ENCODE peak calls at places on chromosomes 1 and 21, in eight cellular contexts. F is ecto neural progenitor cell; L is testis; J is stimulated activated CD4-positive, alpha-beta T cell treated with anti-CD3 and anti-CD28 coated beads, Interleukin-4, amount 100 ng/mL, for 4 hours; R is GM04504; Y is Jurkat, Clone E6-1; P is amniotic stem cell; Q is cardiac fibroblast. S is an unnamed sample.

GRCh38 chr1:56413671-56414199 is 165.6 kb downstream of the PLPP3 start:
- DNase-seq in Q (no peak), P (no peak), J (no peak), R (no peak), Y (no peak), F (no peak), L (no peak), S (no peak)

GRCh38 chr1:48674641-48675040 is 102.0 kb downstream of the BEND5 start:
- DNase-seq in R (no peak), F (no peak), L (no peak), Y (no peak), P (no peak), Q (peak), J (no peak), S (no peak)

GRCh38 chr1:150970818-150971582 is 3.6 kb downstream of the CERS2 start:
- DNase-seq in P (no peak), F (peak), Y (no peak), R (no peak), L (peak), Q (peak), J (no peak), S (no peak)

GRCh38 chr1:153032677-153033308 is 1.8 kb downstream of the SPRR1B start:
- DNase-seq in R (no peak), L (peak), P (no peak), Q (peak), F (no peak), J (no peak), Y (no peak), S (no peak)

GRCh38 chr1:179814513-179814838 is 63.1 kb downstream of the TOR1AIP2 start:
- DNase-seq in R (no peak), Y (no peak), J (no peak), Q (no peak), F (no peak), P (no peak), L (no peak), S (no peak)

GRCh38 chr1:143698016-143698415 is 273.8 kb downstream of the FAM72C start:
- DNase-seq in Q (no peak), F (no peak), P (no peak), Y (peak), J (peak), L (peak), R (no peak), S (no peak)

GRCh38 chr21:45420061-45420521 is 15.1 kb downstream of the COL18A1 start:
- DNase-seq in Y (no peak), J (no peak), Q (no peak), P (no peak), L (no peak), F (no peak), R (no peak), S (no peak)

GRCh38 chr1:178271471-178271870 is 177.6 kb downstream of the RASAL2 start:
- DNase-seq in F (no peak), Q (no peak), R (no peak), J (no peak), L (no peak), P (no peak), Y (no peak), S (no peak)

GRCh38 chr1:77514871-77515776 is 167.3 kb downstream of the ZZZ3 start:
- DNase-seq in Y (no peak), R (no peak), Q (peak), P (no peak), F (peak), J (no peak), L (peak), S (no peak)

GRCh38 chr21:35222541-35222941 is 173.4 kb upstream of the RUNX1 start:
- DNase-seq in R (no peak), P (no peak), F (no peak), L (no peak), J (no peak), Y (peak), Q (peak), S (peak)

GRCh38 chr21:38048241-38048640 is 132.0 kb upstream of the KCNJ6 start:
- DNase-seq in Q (no peak), J (no peak), P (no peak), L (no peak), Y (no peak), F (no peak), R (no peak), S (no peak)

GRCh38 chr1:150192012-150192411 is 42.3 kb downstream of the PLEKHO1 start:
- DNase-seq in F (no peak), Q (peak), P (peak), L (no peak), J (no peak), R (no peak), Y (no peak), S (no peak)

GRCh38 chr21:34100789-34101188 is 27.4 kb downstream of the MRPS6 start:
- DNase-seq in P (no peak), Y (no peak), R (no peak), Q (no peak), J (no peak), L (no peak), F (no peak), S (no peak)

GRCh38 chr1:150563340-150564038 is 14.3 kb downstream of the ADAMTSL4 start:
- DNase-seq in F (no peak), Q (peak), J (no peak), P (peak), L (peak), R (no peak), Y (no peak), S (no peak)

GRCh38 chr1:212721388-212722247 is 22.0 kb upstream of the BATF3 start:
- DNase-seq in P (no peak), F (no peak), Q (peak), J (no peak), Y (no peak), R (peak), L (no peak), S (no peak)

GRCh38 chr1:56570924-56571372 is 8.4 kb downstream of the PLPP3 start:
- DNase-seq in F (no peak), R (no peak), Q (no peak), Y (no peak), P (no peak), J (no peak), L (no peak), S (no peak)

GRCh38 chr1:10917513-10918454 is 94.7 kb upstream of the TARDBP start:
- DNase-seq in J (no peak), P (no peak), R (no peak), Q (no peak), L (no peak), Y (peak), F (no peak), S (peak)

GRCh38 chr1:205610781-205611473 is 20.9 kb downstream of the ELK4 start:
- DNase-seq in F (no peak), J (no peak), P (no peak), L (no peak), R (no peak), Y (no peak), Q (no peak), S (no peak)

GRCh38 chr1:77649127-77649526 is 33.3 kb downstream of the ZZZ3 start:
- DNase-seq in L (no peak), F (no peak), J (no peak), Q (no peak), Y (no peak), R (no peak), P (no peak), S (no peak)

GRCh38 chr1:101174722-101175121 is 62.1 kb upstream of the S1PR1 start:
- DNase-seq in Y (no peak), J (no peak), L (no peak), R (peak), F (no peak), P (peak), Q (no peak), S (no peak)